ENCODE peak calls at places on chromosome 4, in nine cellular contexts. H, Y, E, G, R, O, P, K and B are unnamed samples.

GRCh38 chr4:151644625-151645024 is 116.2 kb downstream of the GATB start:
- DNase-seq in O (no peak), P (peak), K (no peak), G (no peak), Y (no peak), R (no peak), E (peak), H (no peak), B (no peak)

GRCh38 chr4:25862411-25863346 is at the start of gene SEL1L3:
- DNase-seq in R (peak), E (peak), Y (peak), O (no peak), H (peak), P (peak), G (no peak), K (peak), B (no peak)

GRCh38 chr4:110970642-110971041 is 347.8 kb upstream of the PITX2 start:
- DNase-seq in P (peak), O (no peak), Y (no peak), G (no peak), R (no peak), E (peak), H (no peak), K (no peak), B (no peak)

GRCh38 chr4:2728806-2729532 is 27.2 kb downstream of the TNIP2 start:
- DNase-seq in P (no peak), G (no peak), R (no peak), E (no peak), O (no peak), H (no peak), K (no peak), Y (no peak), B (no peak)

GRCh38 chr4:1082215-1083182 is 30.9 kb downstream of the RNF212 start:
- DNase-seq in H (peak), E (no peak), R (no peak), G (no peak), P (peak), O (peak), K (no peak), Y (no peak), B (peak)

GRCh38 chr4:40552536-40552935 is 77.1 kb downstream of the RBM47 start:
- DNase-seq in K (no peak), R (no peak), O (no peak), P (peak), E (no peak), H (no peak), G (no peak), Y (no peak), B (no peak)

GRCh38 chr4:105088110-105088879 is 58.4 kb upstream of the TET2 start:
- DNase-seq in E (no peak), P (peak), R (no peak), Y (no peak), H (no peak), K (no peak), O (no peak), G (no peak), B (peak)

GRCh38 chr4:153541426-153542096 is 75.4 kb downstream of the TMEM131L start:
- DNase-seq in E (no peak), Y (peak), G (no peak), P (no peak), H (no peak), K (no peak), R (no peak), O (no peak), B (no peak)

GRCh38 chr4:54482529-54482961 is 175.2 kb upstream of the KIT start:
- DNase-seq in Y (no peak), O (no peak), K (no peak), G (no peak), E (no peak), H (no peak), R (no peak), P (no peak), B (no peak)

GRCh38 chr4:25865586-25865985 is 2.8 kb upstream of the SEL1L3 start:
- DNase-seq in E (no peak), Y (no peak), P (peak), O (no peak), H (no peak), K (no peak), R (no peak), G (no peak), B (no peak)

GRCh38 chr4:159358226-159358625 is 255.3 kb downstream of the RAPGEF2 start:
- DNase-seq in P (no peak), H (no peak), Y (no peak), G (no peak), O (no peak), E (no peak), R (no peak), K (no peak), B (peak)

GRCh38 chr4:139669859-139670258 is 4.2 kb downstream of the MGST2 start:
- DNase-seq in O (no peak), E (no peak), K (no peak), P (no peak), G (no peak), H (no peak), R (no peak), Y (no peak), B (no peak)

GRCh38 chr4:28686618-28687017 is 1826.0 kb downstream of the STIM2 start:
- DNase-seq in K (no peak), P (peak), H (peak), G (peak), R (no peak), E (peak), Y (no peak), O (no peak), B (no peak)

GRCh38 chr4:4985844-4986243 is 33.4 kb downstream of the CYTL1 start:
- DNase-seq in O (no peak), R (no peak), G (no peak), Y (no peak), H (no peak), E (no peak), K (no peak), P (peak), B (no peak)

GRCh38 chr4:139208404-139208945 is 31.5 kb upstream of the ELF2 start:
- DNase-seq in R (no peak), G (no peak), O (no peak), K (no peak), H (no peak), Y (no peak), P (no peak), E (no peak), B (no peak)

GRCh38 chr4:136650541-136651277 is 881.6 kb downstream of the PCDH18 start:
- DNase-seq in O (no peak), Y (no peak), H (no peak), G (no peak), P (peak), K (no peak), R (no peak), E (no peak), B (no peak)

GRCh38 chr4:6105311-6105911 is 87.2 kb upstream of the C4orf50 start:
- DNase-seq in P (no peak), R (no peak), E (no peak), Y (no peak), G (no peak), K (no peak), O (no peak), H (no peak), B (no peak)

GRCh38 chr4:153529646-153530045 is 63.5 kb downstream of the TMEM131L start:
- DNase-seq in G (no peak), O (no peak), P (no peak), K (no peak), H (no peak), E (no peak), Y (no peak), R (no peak), B (no peak)

GRCh38 chr4:29277381-29277780 is 1442.8 kb upstream of the PCDH7 start:
- DNase-seq in G (no peak), K (no peak), E (no peak), Y (no peak), P (no peak), R (no peak), H (no peak), O (no peak), B (peak)

GRCh38 chr4:105551968-105552746 is at the start of gene ARHGEF38:
- DNase-seq in Y (no peak), E (peak), G (no peak), K (no peak), R (no peak), O (no peak), H (no peak), P (peak), B (no peak)

GRCh38 chr4:75494563-75494962 is 19.6 kb downstream of the RCHY1 start:
- DNase-seq in H (no peak), P (no peak), Y (no peak), R (no peak), O (no peak), K (no peak), E (no peak), G (no peak), B (no peak)

GRCh38 chr4:16443504-16444088 is 217.3 kb upstream of the TAPT1 start:
- DNase-seq in O (no peak), Y (no peak), G (no peak), P (peak), E (no peak), H (no peak), K (no peak), R (no peak), B (no peak)

GRCh38 chr4:55125087-55125721 is at the start of gene KDR:
- DNase-seq in Y (no peak), R (no peak), O (no peak), E (peak), H (peak), G (no peak), P (no peak), K (no peak), B (no peak)

GRCh38 chr4:165682621-165683020 is 190.4 kb upstream of the TLL1 start:
- DNase-seq in O (no peak), G (no peak), R (no peak), E (no peak), Y (no peak), K (no peak), P (no peak), H (no peak), B (no peak)

GRCh38 chr4:72911316-72911715 is 158.2 kb downstream of the COX18 start:
- DNase-seq in G (no peak), H (no peak), O (no peak), R (no peak), K (no peak), Y (no peak), P (no peak), E (no peak), B (no peak)

GRCh38 chr4:183961772-183962171 is 56.7 kb downstream of the STOX2 start:
- DNase-seq in P (no peak), K (no peak), H (no peak), E (no peak), R (no peak), O (no peak), Y (no peak), G (no peak), B (no peak)

GRCh38 chr4:178037459-178038214 is 595.4 kb upstream of the AGA start:
- DNase-seq in G (no peak), K (no peak), O (no peak), R (no peak), E (no peak), P (no peak), Y (no peak), H (no peak), B (no peak)

GRCh38 chr4:177005801-177006230 is 213.1 kb upstream of the VEGFC start:
- DNase-seq in G (no peak), P (peak), R (no peak), E (no peak), K (no peak), Y (no peak), O (peak), H (no peak), B (no peak)

GRCh38 chr4:84952776-84953175 is 13.7 kb downstream of the WDFY3 start:
- DNase-seq in R (no peak), H (no peak), Y (no peak), E (no peak), G (no peak), O (no peak), P (no peak), K (no peak), B (no peak)

GRCh38 chr4:8727131-8727530 is 134.6 kb downstream of the CPZ start:
- DNase-seq in R (no peak), G (no peak), O (no peak), K (no peak), H (no peak), P (no peak), E (no peak), Y (no peak), B (no peak)

GRCh38 chr4:184361443-184361842 is 112.9 kb downstream of the IRF2 start:
- DNase-seq in R (no peak), P (no peak), G (no peak), Y (no peak), E (no peak), H (no peak), O (no peak), K (no peak), B (no peak)

GRCh38 chr4:72689929-72690328 is 120.9 kb upstream of the ADAMTS3 start:
- DNase-seq in P (no peak), O (no peak), Y (no peak), R (no peak), H (no peak), K (no peak), E (no peak), G (no peak), B (no peak)

GRCh38 chr4:147831452-147832192 is 99.7 kb downstream of the ARHGAP10 start:
- DNase-seq in R (no peak), Y (no peak), O (peak), H (no peak), P (peak), E (no peak), G (no peak), K (no peak), B (no peak)

GRCh38 chr4:19402666-19403065 is 849.0 kb upstream of the SLIT2 start:
- DNase-seq in H (no peak), O (no peak), P (no peak), R (no peak), G (no peak), K (no peak), Y (no peak), E (no peak), B (no peak)

GRCh38 chr4:109701566-109702399 is 1.5 kb downstream of the CASP6 start:
- DNase-seq in P (no peak), G (no peak), O (no peak), R (no peak), Y (no peak), H (no peak), E (peak), K (no peak), B (no peak)

GRCh38 chr4:23266401-23266800 is 573.7 kb downstream of the GBA3 start:
- DNase-seq in O (no peak), Y (no peak), H (no peak), K (no peak), R (no peak), E (no peak), G (no peak), P (no peak), B (no peak)

GRCh38 chr4:125140966-125141495 is 173.7 kb upstream of the FAT4 start:
- DNase-seq in G (no peak), P (no peak), E (no peak), Y (no peak), O (no peak), R (no peak), K (no peak), H (no peak), B (no peak)

GRCh38 chr4:153115322-153116100 is 88.7 kb upstream of the TRIM2 start:
- DNase-seq in E (no peak), G (no peak), R (peak), P (peak), H (no peak), O (peak), Y (peak), K (peak), B (no peak)